ENCODE peak calls at places on chromosome 17, in seven cellular contexts. One of them, this sample, is unnamed.

GRCh38 chr17:65171753-65172152 is 34.6 kb downstream of the RGS9 start:
- DNase-seq in NCI-H1092 treated with DMSO at 0.1 percent for 48 hours: no peak
- DNase-seq in stimulated activated CD4-positive, alpha-beta T cell treated with anti-CD3 and anti-CD28 coated beads, Interleukin-1b, Interleukin-23, amount 100 ng/mL, for 1 hour: no peak
- DNase-seq in ureter: no peak
- DNase-seq in activated T-cell treated with anti-CD3 and anti-CD28 coated beads, Interleukin-2, amount 50 U/mL, for 4 hours: no peak
- DNase-seq in cardiac muscle cell: no peak
- DNase-seq in activated CD8-positive, alpha-beta memory T cell treated with anti-CD3 and anti-CD28 coated beads for 1 hour: no peak
- DNase-seq in this sample: no peak

GRCh38 chr17:34378664-34379101 is 15.7 kb upstream of the CCL1 start:
- DNase-seq in NCI-H1092 treated with DMSO at 0.1 percent for 48 hours: no peak
- DNase-seq in stimulated activated CD4-positive, alpha-beta T cell treated with anti-CD3 and anti-CD28 coated beads, Interleukin-1b, Interleukin-23, amount 100 ng/mL, for 1 hour: no peak
- DNase-seq in ureter: no peak
- DNase-seq in activated T-cell treated with anti-CD3 and anti-CD28 coated beads, Interleukin-2, amount 50 U/mL, for 4 hours: no peak
- DNase-seq in cardiac muscle cell: no peak
- DNase-seq in activated CD8-positive, alpha-beta memory T cell treated with anti-CD3 and anti-CD28 coated beads for 1 hour: no peak
- DNase-seq in this sample: no peak

GRCh38 chr17:73211745-73212144 is 18.9 kb downstream of the COG1 start:
- DNase-seq in NCI-H1092 treated with DMSO at 0.1 percent for 48 hours: no peak
- DNase-seq in stimulated activated CD4-positive, alpha-beta T cell treated with anti-CD3 and anti-CD28 coated beads, Interleukin-1b, Interleukin-23, amount 100 ng/mL, for 1 hour: no peak
- DNase-seq in ureter: no peak
- DNase-seq in activated T-cell treated with anti-CD3 and anti-CD28 coated beads, Interleukin-2, amount 50 U/mL, for 4 hours: peak; percentile 58
- DNase-seq in cardiac muscle cell: peak; percentile 54
- DNase-seq in activated CD8-positive, alpha-beta memory T cell treated with anti-CD3 and anti-CD28 coated beads for 1 hour: no peak
- DNase-seq in this sample: no peak

GRCh38 chr17:78817123-78817522 is 23.5 kb downstream of the USP36 start:
- DNase-seq in NCI-H1092 treated with DMSO at 0.1 percent for 48 hours: no peak
- DNase-seq in stimulated activated CD4-positive, alpha-beta T cell treated with anti-CD3 and anti-CD28 coated beads, Interleukin-1b, Interleukin-23, amount 100 ng/mL, for 1 hour: no peak
- DNase-seq in ureter: no peak
- DNase-seq in activated T-cell treated with anti-CD3 and anti-CD28 coated beads, Interleukin-2, amount 50 U/mL, for 4 hours: peak; percentile 52
- DNase-seq in cardiac muscle cell: no peak
- DNase-seq in activated CD8-positive, alpha-beta memory T cell treated with anti-CD3 and anti-CD28 coated beads for 1 hour: peak; percentile 25
- DNase-seq in this sample: no peak

GRCh38 chr17:65093930-65094329 is 37.4 kb upstream of the GNA13 start:
- DNase-seq in NCI-H1092 treated with DMSO at 0.1 percent for 48 hours: no peak
- DNase-seq in stimulated activated CD4-positive, alpha-beta T cell treated with anti-CD3 and anti-CD28 coated beads, Interleukin-1b, Interleukin-23, amount 100 ng/mL, for 1 hour: no peak
- DNase-seq in ureter: no peak
- DNase-seq in activated T-cell treated with anti-CD3 and anti-CD28 coated beads, Interleukin-2, amount 50 U/mL, for 4 hours: no peak
- DNase-seq in cardiac muscle cell: no peak
- DNase-seq in activated CD8-positive, alpha-beta memory T cell treated with anti-CD3 and anti-CD28 coated beads for 1 hour: no peak
- DNase-seq in this sample: no peak

GRCh38 chr17:1629647-1630310 is 1.1 kb upstream of the SLC43A2 start:
- DNase-seq in NCI-H1092 treated with DMSO at 0.1 percent for 48 hours: no peak
- DNase-seq in stimulated activated CD4-positive, alpha-beta T cell treated with anti-CD3 and anti-CD28 coated beads, Interleukin-1b, Interleukin-23, amount 100 ng/mL, for 1 hour: peak; percentile 63
- DNase-seq in ureter: peak; percentile 80
- DNase-seq in activated T-cell treated with anti-CD3 and anti-CD28 coated beads, Interleukin-2, amount 50 U/mL, for 4 hours: peak; percentile 67
- DNase-seq in cardiac muscle cell: peak; percentile 48
- DNase-seq in activated CD8-positive, alpha-beta memory T cell treated with anti-CD3 and anti-CD28 coated beads for 1 hour: peak; percentile 48
- DNase-seq in this sample: no peak

GRCh38 chr17:44266402-44267164 is 1.4 kb downstream of the SLC4A1 start:
- DNase-seq in NCI-H1092 treated with DMSO at 0.1 percent for 48 hours: no peak
- DNase-seq in stimulated activated CD4-positive, alpha-beta T cell treated with anti-CD3 and anti-CD28 coated beads, Interleukin-1b, Interleukin-23, amount 100 ng/mL, for 1 hour: no peak
- DNase-seq in ureter: no peak
- DNase-seq in activated T-cell treated with anti-CD3 and anti-CD28 coated beads, Interleukin-2, amount 50 U/mL, for 4 hours: no peak
- DNase-seq in cardiac muscle cell: no peak
- DNase-seq in activated CD8-positive, alpha-beta memory T cell treated with anti-CD3 and anti-CD28 coated beads for 1 hour: no peak
- DNase-seq in this sample: no peak

GRCh38 chr17:74831442-74832146 is 28.1 kb downstream of the GRIN2C start:
- DNase-seq in NCI-H1092 treated with DMSO at 0.1 percent for 48 hours: no peak
- DNase-seq in stimulated activated CD4-positive, alpha-beta T cell treated with anti-CD3 and anti-CD28 coated beads, Interleukin-1b, Interleukin-23, amount 100 ng/mL, for 1 hour: no peak
- DNase-seq in ureter: no peak
- DNase-seq in activated T-cell treated with anti-CD3 and anti-CD28 coated beads, Interleukin-2, amount 50 U/mL, for 4 hours: no peak
- DNase-seq in cardiac muscle cell: no peak
- DNase-seq in activated CD8-positive, alpha-beta memory T cell treated with anti-CD3 and anti-CD28 coated beads for 1 hour: no peak
- DNase-seq in this sample: no peak

GRCh38 chr17:62165378-62165722 is 100.3 kb upstream of the MED13 start:
- DNase-seq in NCI-H1092 treated with DMSO at 0.1 percent for 48 hours: no peak
- DNase-seq in stimulated activated CD4-positive, alpha-beta T cell treated with anti-CD3 and anti-CD28 coated beads, Interleukin-1b, Interleukin-23, amount 100 ng/mL, for 1 hour: no peak
- DNase-seq in ureter: no peak
- DNase-seq in activated T-cell treated with anti-CD3 and anti-CD28 coated beads, Interleukin-2, amount 50 U/mL, for 4 hours: no peak
- DNase-seq in cardiac muscle cell: no peak
- DNase-seq in activated CD8-positive, alpha-beta memory T cell treated with anti-CD3 and anti-CD28 coated beads for 1 hour: no peak
- DNase-seq in this sample: no peak

GRCh38 chr17:20235747-20236146 is 226.6 kb downstream of the SPECC1 start:
- DNase-seq in NCI-H1092 treated with DMSO at 0.1 percent for 48 hours: no peak
- DNase-seq in stimulated activated CD4-positive, alpha-beta T cell treated with anti-CD3 and anti-CD28 coated beads, Interleukin-1b, Interleukin-23, amount 100 ng/mL, for 1 hour: no peak
- DNase-seq in ureter: no peak
- DNase-seq in activated T-cell treated with anti-CD3 and anti-CD28 coated beads, Interleukin-2, amount 50 U/mL, for 4 hours: no peak
- DNase-seq in cardiac muscle cell: no peak
- DNase-seq in activated CD8-positive, alpha-beta memory T cell treated with anti-CD3 and anti-CD28 coated beads for 1 hour: no peak
- DNase-seq in this sample: no peak

GRCh38 chr17:37605813-37606505 is 3.3 kb downstream of the SYNRG start:
- DNase-seq in NCI-H1092 treated with DMSO at 0.1 percent for 48 hours: no peak
- DNase-seq in stimulated activated CD4-positive, alpha-beta T cell treated with anti-CD3 and anti-CD28 coated beads, Interleukin-1b, Interleukin-23, amount 100 ng/mL, for 1 hour: no peak
- DNase-seq in ureter: no peak
- DNase-seq in activated T-cell treated with anti-CD3 and anti-CD28 coated beads, Interleukin-2, amount 50 U/mL, for 4 hours: peak; percentile 13
- DNase-seq in cardiac muscle cell: no peak
- DNase-seq in activated CD8-positive, alpha-beta memory T cell treated with anti-CD3 and anti-CD28 coated beads for 1 hour: no peak
- DNase-seq in this sample: no peak

GRCh38 chr17:76166906-76167305 is 25.9 kb upstream of the FOXJ1 start:
- DNase-seq in NCI-H1092 treated with DMSO at 0.1 percent for 48 hours: no peak
- DNase-seq in stimulated activated CD4-positive, alpha-beta T cell treated with anti-CD3 and anti-CD28 coated beads, Interleukin-1b, Interleukin-23, amount 100 ng/mL, for 1 hour: no peak
- DNase-seq in ureter: no peak
- DNase-seq in activated T-cell treated with anti-CD3 and anti-CD28 coated beads, Interleukin-2, amount 50 U/mL, for 4 hours: no peak
- DNase-seq in cardiac muscle cell: no peak
- DNase-seq in activated CD8-positive, alpha-beta memory T cell treated with anti-CD3 and anti-CD28 coated beads for 1 hour: no peak
- DNase-seq in this sample: no peak

GRCh38 chr17:41098476-41098875 is 534 bp upstream of the KRTAP4-8 start:
- DNase-seq in NCI-H1092 treated with DMSO at 0.1 percent for 48 hours: no peak
- DNase-seq in stimulated activated CD4-positive, alpha-beta T cell treated with anti-CD3 and anti-CD28 coated beads, Interleukin-1b, Interleukin-23, amount 100 ng/mL, for 1 hour: no peak
- DNase-seq in ureter: no peak
- DNase-seq in activated T-cell treated with anti-CD3 and anti-CD28 coated beads, Interleukin-2, amount 50 U/mL, for 4 hours: no peak
- DNase-seq in cardiac muscle cell: no peak
- DNase-seq in activated CD8-positive, alpha-beta memory T cell treated with anti-CD3 and anti-CD28 coated beads for 1 hour: no peak
- DNase-seq in this sample: no peak

GRCh38 chr17:32259596-32259995 is 6.0 kb upstream of the RHBDL3 start:
- DNase-seq in NCI-H1092 treated with DMSO at 0.1 percent for 48 hours: no peak
- DNase-seq in stimulated activated CD4-positive, alpha-beta T cell treated with anti-CD3 and anti-CD28 coated beads, Interleukin-1b, Interleukin-23, amount 100 ng/mL, for 1 hour: no peak
- DNase-seq in ureter: no peak
- DNase-seq in activated T-cell treated with anti-CD3 and anti-CD28 coated beads, Interleukin-2, amount 50 U/mL, for 4 hours: no peak
- DNase-seq in cardiac muscle cell: peak; percentile 63
- DNase-seq in activated CD8-positive, alpha-beta memory T cell treated with anti-CD3 and anti-CD28 coated beads for 1 hour: no peak
- DNase-seq in this sample: no peak

GRCh38 chr17:67696347-67696746 is 21.4 kb upstream of the NOL11 start:
- DNase-seq in NCI-H1092 treated with DMSO at 0.1 percent for 48 hours: no peak
- DNase-seq in stimulated activated CD4-positive, alpha-beta T cell treated with anti-CD3 and anti-CD28 coated beads, Interleukin-1b, Interleukin-23, amount 100 ng/mL, for 1 hour: no peak
- DNase-seq in ureter: no peak
- DNase-seq in activated T-cell treated with anti-CD3 and anti-CD28 coated beads, Interleukin-2, amount 50 U/mL, for 4 hours: no peak
- DNase-seq in cardiac muscle cell: no peak
- DNase-seq in activated CD8-positive, alpha-beta memory T cell treated with anti-CD3 and anti-CD28 coated beads for 1 hour: no peak
- DNase-seq in this sample: no peak